ENCODE peak calls at places on chromosomes 7 and 10, in nine cellular contexts. M is CD8-positive, alpha-beta memory T cell; H is fibroblast of lung; N is OCI-LY7; Y is ovary; I is testis; U is cardiac muscle cell; D is uterus; E is suprapubic skin. F is an unnamed sample. For H3K4me1, the result is how much of the 10 kb centered on the place peaks cover.

GRCh38 chr10:97179731-97180366 is 5.9 kb downstream of the SLIT1 start:
- DNase-seq in D (no peak), E (peak), U (peak), Y (peak), M (no peak), I (no peak), H (no peak), N (no peak), F (no peak)

GRCh38 chr10:5619366-5620211 is 46.8 kb downstream of the ASB13 start:
- DNase-seq in D (no peak), N (no peak), H (peak), Y (no peak), I (no peak), E (no peak), U (no peak), M (no peak), F (no peak)

GRCh38 chr7:57403601-57404342 is 46.2 kb upstream of the ZNF716 start:
- DNase-seq in M (no peak), U (no peak), N (no peak), H (no peak), I (peak), D (no peak), Y (peak), E (no peak), F (no peak)

GRCh38 chr7:125316451-125316850 is 386.8 kb upstream of the POT1 start:
- DNase-seq in U (peak), D (no peak), N (peak), M (no peak), Y (no peak), E (no peak), I (peak), H (peak), F (no peak)

GRCh38 chr7:92790987-92791386 is 45.4 kb downstream of the CDK6 start:
- DNase-seq in Y (no peak), E (no peak), N (no peak), H (peak), D (no peak), U (no peak), M (no peak), I (no peak), F (no peak)

GRCh38 chr7:15334524-15335269 is 227.1 kb downstream of the AGMO start:
- DNase-seq in I (no peak), E (no peak), H (no peak), N (no peak), U (no peak), M (no peak), D (no peak), Y (no peak), F (no peak)

GRCh38 chr7:45196374-45196773 is 38.8 kb downstream of the RAMP3 start:
- DNase-seq in H (no peak), D (no peak), I (no peak), E (no peak), N (no peak), U (no peak), Y (no peak), M (no peak), F (no peak)

GRCh38 chr7:123352957-123353356 is 153.2 kb upstream of the SLC13A1 start:
- DNase-seq in Y (no peak), M (no peak), D (no peak), H (no peak), N (no peak), I (no peak), U (no peak), E (no peak), F (no peak)

GRCh38 chr7:157205438-157205837 is 66.7 kb downstream of the UBE3C start:
- DNase-seq in Y (no peak), D (no peak), H (no peak), N (no peak), U (no peak), M (no peak), I (no peak), E (no peak), F (no peak)

GRCh38 chr7:39535720-39536119 is 30.5 kb upstream of the YAE1 start:
- DNase-seq in I (no peak), H (no peak), N (no peak), E (no peak), Y (no peak), D (no peak), M (no peak), U (no peak), F (no peak)

GRCh38 chr10:132330486-132330833 is 1.5 kb upstream of the LRRC27 start:
- DNase-seq in M (no peak), N (no peak), D (no peak), E (peak), Y (no peak), I (no peak), U (no peak), H (no peak), F (no peak)
- H3K27ac ChIP-seq in M (no peak), N (peak), D (no peak), E (no peak), Y (no peak), I (peak), U (no peak), H (no peak), F (peak)

GRCh38 chr7:29806131-29806792 is at the start of gene WIPF3:
- DNase-seq in H (peak), M (no peak), U (peak), N (no peak), I (peak), D (no peak), E (no peak), Y (peak), F (peak)
- H3K4me3 ChIP-seq in H (no peak), M (no peak), U (peak), N (no peak), I (peak), D (peak), E (peak), Y (peak), F (peak)

GRCh38 chr7:1509226-1509625 is 5.0 kb upstream of the INTS1 start:
- DNase-seq in E (no peak), H (no peak), U (no peak), D (no peak), N (peak), Y (no peak), I (no peak), M (no peak), F (no peak)
- H3K4me1 ChIP-seq in E (under half), H (under half), U (under half), D (under half), N (half or more), Y (under half), I (under half), M (under half), F (under half)

GRCh38 chr10:73416571-73416970 is 2.7 kb upstream of the ANXA7 start:
- DNase-seq in M (no peak), U (no peak), E (no peak), N (no peak), I (no peak), H (no peak), Y (no peak), D (no peak), F (no peak)

GRCh38 chr10:73414230-73414981 is 548 bp upstream of the ANXA7 start:
- DNase-seq in H (no peak), D (no peak), Y (no peak), E (no peak), M (peak), N (no peak), U (no peak), I (no peak), F (no peak)

GRCh38 chr10:73413528-73414229 is at the start of gene ANXA7:
- DNase-seq in E (peak), H (peak), I (peak), Y (peak), U (peak), D (peak), M (peak), N (peak), F (peak)

GRCh38 chr10:73410897-73411296 is 3.0 kb downstream of the ANXA7 start:
- DNase-seq in D (no peak), E (no peak), Y (no peak), U (no peak), M (no peak), I (no peak), H (no peak), N (no peak), F (no peak)

DNA sequence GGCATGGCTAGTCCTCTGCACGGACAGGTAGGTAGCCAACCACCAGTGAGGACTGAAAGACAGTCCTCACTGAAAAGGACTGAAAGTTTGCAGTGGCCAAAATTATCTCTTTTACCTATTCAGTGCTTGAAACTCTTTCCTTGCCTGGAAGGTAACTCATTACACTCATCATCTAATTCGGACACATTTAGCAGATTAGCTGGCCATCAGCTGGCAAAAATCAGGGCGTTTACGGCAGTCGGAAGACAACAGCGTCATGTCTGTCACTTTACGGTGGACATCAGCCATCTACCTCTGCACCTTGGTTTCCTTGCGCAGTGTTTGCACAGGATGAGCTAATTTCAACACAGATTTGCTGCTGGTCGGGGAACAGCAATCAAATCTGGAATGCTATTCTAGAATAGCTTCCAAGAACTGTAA is 740 bp downstream of the ANXA7 start:
- DNase-seq in U (no peak), M (no peak), D (no peak), I (peak), Y (no peak), N (peak), H (no peak), E (no peak), F (peak)
- H3K27ac ChIP-seq in U (peak), M (peak), D (peak), I (peak), Y (peak), N (peak), H (peak), E (peak), F (peak)

GRCh38 chr7:102046373-102047117 is 229.1 kb downstream of the CUX1 start:
- DNase-seq in N (no peak), D (no peak), E (no peak), I (no peak), M (no peak), Y (peak), H (peak), U (no peak), F (no peak)

GRCh38 chr7:102045681-102046372 is 228.4 kb downstream of the CUX1 start:
- DNase-seq in E (no peak), M (no peak), D (no peak), U (no peak), N (no peak), H (no peak), I (no peak), Y (no peak), F (no peak)

GRCh38 chr7:102047167-102047566 is 229.7 kb downstream of the CUX1 start:
- DNase-seq in D (no peak), I (no peak), H (no peak), E (no peak), U (no peak), Y (no peak), N (no peak), M (no peak), F (no peak)

GRCh38 chr7:102044641-102044983 is 227.2 kb downstream of the CUX1 start:
- DNase-seq in H (no peak), E (no peak), U (no peak), D (no peak), Y (no peak), M (no peak), I (no peak), N (no peak), F (no peak)

GRCh38 chr7:102044984-102045673 is 227.7 kb downstream of the CUX1 start:
- DNase-seq in H (peak), D (peak), U (no peak), I (peak), E (no peak), N (no peak), M (no peak), Y (peak), F (peak)
- H3K4me3 ChIP-seq in H (peak), D (no peak), U (no peak), I (no peak), E (peak), N (no peak), M (no peak), Y (peak), F (peak)

DNA sequence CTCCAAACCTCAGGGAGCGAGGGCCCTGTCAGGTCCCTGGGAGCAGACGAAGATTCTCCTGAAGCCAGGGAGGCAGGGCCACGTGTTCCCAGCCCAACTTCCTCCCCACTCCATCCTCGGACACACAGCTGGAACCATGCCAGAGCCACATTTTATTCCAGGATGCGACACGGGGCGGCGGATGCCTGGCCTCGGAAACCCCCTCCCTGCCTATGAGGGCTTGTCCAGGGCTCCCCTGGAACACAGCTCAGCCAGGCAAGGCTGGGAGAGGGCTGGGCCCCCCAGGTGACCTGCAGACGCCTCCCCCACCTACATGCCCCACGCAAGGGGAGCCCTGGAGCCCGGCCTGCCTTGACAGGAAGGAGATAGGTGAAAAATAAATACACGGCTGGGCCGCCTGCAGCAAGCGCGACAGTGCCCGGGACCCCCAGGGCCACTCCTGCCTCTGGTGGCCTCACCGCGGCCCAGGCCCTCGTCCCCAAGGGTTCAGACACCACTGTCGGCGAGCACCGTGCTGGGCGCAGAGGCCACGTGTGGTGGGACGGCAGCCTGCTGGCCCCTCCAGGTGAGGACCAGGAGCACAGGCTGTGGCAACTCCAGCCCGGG is 21.5 kb downstream of the GET4 start:
- DNase-seq in E (no peak), N (no peak), D (no peak), H (no peak), Y (no peak), M (no peak), I (no peak), U (peak), F (no peak)
- H3K4me1 ChIP-seq in E (under half), N (under half), D (under half), H (under half), Y (under half), M (under half), I (under half), U (under half), F (under half)

GRCh38 chr7:28708033-28708451 is 250.1 kb downstream of the TRIL start:
- DNase-seq in I (no peak), E (no peak), N (no peak), H (peak), M (no peak), Y (no peak), D (peak), U (no peak), F (no peak)
- H3K27ac ChIP-seq in I (no peak), E (peak), N (no peak), H (no peak), M (no peak), Y (no peak), D (peak), U (no peak), F (no peak)

GRCh38 chr10:104291439-104291951 is 22.5 kb downstream of the GSTO2 start:
- DNase-seq in D (peak), U (peak), N (peak), Y (peak), M (peak), I (peak), H (peak), E (peak), F (peak)
- H3K4me3 ChIP-seq in D (no peak), U (no peak), N (no peak), Y (no peak), M (no peak), I (no peak), H (no peak), E (no peak), F (no peak)

DNA sequence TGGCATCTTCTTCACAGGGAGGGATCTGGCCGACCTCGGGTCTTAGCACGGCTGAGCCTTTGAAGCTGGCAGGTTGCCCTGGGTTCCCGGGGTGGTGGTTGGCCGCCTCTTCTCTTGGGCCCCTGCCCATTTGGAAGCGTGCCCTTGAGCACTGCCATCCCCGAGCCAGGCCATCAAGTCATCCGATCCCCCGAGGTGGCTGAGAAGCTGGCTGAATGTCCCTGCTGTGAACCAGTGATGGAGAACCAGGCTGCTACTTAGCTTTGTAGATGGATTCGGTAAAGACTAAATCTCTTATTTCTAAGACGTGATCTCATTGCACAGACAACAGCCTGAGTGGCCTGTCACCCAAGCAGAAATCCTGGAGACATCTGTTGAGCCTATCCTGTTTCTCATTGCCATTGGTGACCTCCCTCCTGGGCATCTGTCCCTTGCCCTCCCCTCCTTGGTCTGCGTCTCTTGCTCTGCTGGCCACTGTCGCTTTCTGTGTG is 74.3 kb downstream of the GRK5 start:
- DNase-seq in I (peak), U (no peak), M (no peak), E (no peak), N (no peak), D (peak), H (peak), Y (peak), F (peak)
- H3K4me1 ChIP-seq in I (under half), U (under half), M (under half), E (half or more), N (under half), D (under half), H (under half), Y (under half), F (half or more)

GRCh38 chr7:42758124-42758523 is 153.7 kb downstream of the C7orf25 start:
- DNase-seq in N (no peak), D (no peak), M (no peak), H (no peak), I (no peak), Y (no peak), E (no peak), U (no peak), F (no peak)

GRCh38 chr7:42750142-42750541 is 161.7 kb downstream of the C7orf25 start:
- DNase-seq in U (no peak), I (no peak), E (no peak), N (no peak), Y (no peak), H (no peak), M (no peak), D (no peak), F (no peak)

GRCh38 chr7:42753322-42753721 is 158.5 kb downstream of the C7orf25 start:
- DNase-seq in N (no peak), Y (no peak), H (no peak), U (no peak), M (no peak), D (no peak), E (no peak), I (no peak), F (no peak)

GRCh38 chr7:42753917-42754363 is 157.9 kb downstream of the C7orf25 start:
- DNase-seq in I (peak), D (no peak), U (no peak), N (no peak), M (no peak), H (no peak), Y (no peak), E (no peak), F (no peak)
- H3K27ac ChIP-seq in I (no peak), D (peak), U (no peak), N (no peak), M (no peak), H (no peak), Y (no peak), E (peak), F (no peak)